ENCODE peak calls at places on chromosomes 7 and 10, in ten cellular contexts. O, S, W, T, L, P, E, D, X and Q are unnamed samples. For H3K4me1 and H3K36me3, the result is how much of the 10 kb centered on the place peaks cover.

GRCh38 chr7:77685219-77685618 is 11.0 kb upstream of the RSBN1L start:
- DNase-seq in E (no peak), X (no peak), P (no peak), L (no peak), D (peak), W (no peak), T (no peak), O (no peak), S (peak), Q (peak)

GRCh38 chr10:30028006-30028441 is 31.4 kb downstream of the JCAD start:
- DNase-seq in E (no peak), W (no peak), D (no peak), X (no peak), P (peak), T (no peak), O (peak), S (no peak), L (no peak), Q (peak)

GRCh38 chr7:1590476-1590875 is 20.6 kb upstream of the PSMG3 start:
- DNase-seq in E (no peak), P (no peak), S (no peak), L (no peak), T (no peak), D (no peak), X (no peak), O (no peak), W (no peak), Q (no peak)

GRCh38 chr10:78371118-78371517 is 337.5 kb downstream of the RPS24 start:
- DNase-seq in O (peak), T (no peak), D (no peak), L (no peak), S (no peak), P (no peak), E (no peak), W (no peak), X (no peak), Q (no peak)

GRCh38 chr10:7902413-7902812 is 84.1 kb downstream of the TAF3 start:
- DNase-seq in S (no peak), T (no peak), P (no peak), E (no peak), O (no peak), X (no peak), W (no peak), L (no peak), D (no peak), Q (no peak)

GRCh38 chr7:139739863-139740597 is 37.8 kb downstream of the HIPK2 start:
- DNase-seq in D (no peak), X (no peak), L (no peak), S (no peak), E (no peak), P (peak), T (peak), W (no peak), O (no peak), Q (no peak)

GRCh38 chr7:2614646-2615330 is 17.0 kb upstream of the TTYH3 start:
- DNase-seq in T (no peak), L (no peak), O (no peak), S (no peak), E (no peak), X (no peak), P (no peak), W (no peak), D (no peak), Q (no peak)

GRCh38 chr10:71382757-71383156 is 14.0 kb upstream of the CDH23 start:
- DNase-seq in S (no peak), L (no peak), E (no peak), W (no peak), O (no peak), X (no peak), D (no peak), T (no peak), P (no peak), Q (no peak)

GRCh38 chr7:108200326-108200725 is 70.2 kb upstream of the LAMB4 start:
- DNase-seq in P (no peak), E (no peak), W (no peak), O (no peak), T (no peak), D (no peak), S (no peak), X (no peak), L (no peak), Q (no peak)

GRCh38 chr10:78254013-78254412 is 220.3 kb downstream of the RPS24 start:
- DNase-seq in O (no peak), P (no peak), D (no peak), E (no peak), W (no peak), S (no peak), T (no peak), X (no peak), L (no peak), Q (no peak)

GRCh38 chr10:30591249-30591670 is 38.3 kb downstream of the LYZL2 start:
- DNase-seq in P (peak), X (peak), L (no peak), S (peak), W (no peak), E (peak), D (peak), O (no peak), T (no peak), Q (no peak)

GRCh38 chr7:106737202-106737562 is 76.2 kb upstream of the CCDC71L start:
- DNase-seq in X (no peak), D (no peak), S (no peak), O (no peak), P (no peak), E (no peak), L (no peak), T (no peak), W (no peak), Q (no peak)

GRCh38 chr10:124447741-124448466 is 1.9 kb downstream of the NKX1-2 start:
- DNase-seq in X (no peak), S (no peak), P (no peak), O (no peak), W (no peak), T (no peak), D (no peak), L (no peak), E (peak), Q (no peak)

GRCh38 chr7:90951229-90951628 is 313.0 kb upstream of the FZD1 start:
- DNase-seq in T (no peak), O (no peak), L (no peak), D (no peak), W (no peak), P (no peak), S (no peak), E (no peak), X (no peak), Q (no peak)

GRCh38 chr7:90951986-90952648 is 312.1 kb upstream of the FZD1 start:
- DNase-seq in T (no peak), L (no peak), X (no peak), D (no peak), S (no peak), P (no peak), W (no peak), O (no peak), E (no peak), Q (no peak)

GRCh38 chr7:90948085-90948484 is 316.1 kb upstream of the FZD1 start:
- DNase-seq in L (no peak), P (no peak), S (no peak), D (no peak), E (no peak), O (no peak), X (no peak), W (no peak), T (no peak), Q (no peak)

GRCh38 chr7:90955641-90956207 is 308.5 kb upstream of the FZD1 start:
- DNase-seq in S (no peak), D (no peak), P (no peak), O (no peak), L (no peak), T (no peak), X (no peak), W (no peak), E (no peak), Q (no peak)

DNA sequence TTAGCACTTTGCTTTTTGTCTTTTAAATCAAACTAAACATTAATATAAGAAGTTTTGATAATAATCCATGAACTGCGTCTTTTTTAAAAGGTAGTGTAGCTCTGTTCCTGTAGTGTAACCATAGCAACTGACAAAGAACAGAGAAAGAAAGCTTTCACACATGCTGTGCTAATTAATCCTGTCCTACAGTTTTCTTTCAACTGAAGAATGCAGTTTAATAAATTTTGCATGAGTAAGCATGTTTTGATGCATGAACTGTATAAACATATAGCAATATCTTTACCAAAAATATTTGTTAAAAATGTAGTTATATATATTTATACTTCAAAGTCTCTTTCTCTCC is 311.6 kb upstream of the FZD1 start:
- DNase-seq in X (no peak), W (no peak), D (no peak), L (no peak), O (no peak), T (no peak), P (no peak), E (no peak), S (no peak), Q (no peak)
- H3K27ac ChIP-seq in X (no peak), W (no peak), D (no peak), L (no peak), O (no peak), T (no peak), P (no peak), E (peak), S (no peak), Q (no peak)

DNA sequence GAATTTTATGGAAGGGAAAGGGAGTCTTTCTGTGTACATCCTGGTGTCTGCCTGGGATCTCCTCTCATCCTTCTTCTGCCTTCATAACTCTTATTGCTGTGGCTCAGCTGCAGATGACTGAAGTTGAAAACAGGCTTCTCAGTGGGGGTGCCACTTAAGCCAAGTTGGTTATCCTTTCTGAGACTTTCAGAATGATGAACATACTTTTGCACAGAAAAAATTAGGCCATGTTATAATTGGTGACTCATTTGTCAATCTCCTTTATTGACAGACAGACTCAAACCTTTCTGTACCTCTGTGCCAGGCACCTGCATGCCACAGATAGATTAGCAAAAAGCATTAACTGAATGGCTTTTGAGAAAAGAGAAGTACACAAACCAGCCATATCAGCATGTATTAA is 430.3 kb downstream of the SORCS1 start:
- DNase-seq in L (no peak), O (no peak), P (no peak), S (no peak), W (no peak), D (no peak), E (no peak), T (no peak), X (no peak), Q (no peak)
- H3K4me1 ChIP-seq in L (under half), O (under half), P (under half), S (under half), W (under half), D (under half), E (under half), T (under half), X (under half), Q (under half)

DNA sequence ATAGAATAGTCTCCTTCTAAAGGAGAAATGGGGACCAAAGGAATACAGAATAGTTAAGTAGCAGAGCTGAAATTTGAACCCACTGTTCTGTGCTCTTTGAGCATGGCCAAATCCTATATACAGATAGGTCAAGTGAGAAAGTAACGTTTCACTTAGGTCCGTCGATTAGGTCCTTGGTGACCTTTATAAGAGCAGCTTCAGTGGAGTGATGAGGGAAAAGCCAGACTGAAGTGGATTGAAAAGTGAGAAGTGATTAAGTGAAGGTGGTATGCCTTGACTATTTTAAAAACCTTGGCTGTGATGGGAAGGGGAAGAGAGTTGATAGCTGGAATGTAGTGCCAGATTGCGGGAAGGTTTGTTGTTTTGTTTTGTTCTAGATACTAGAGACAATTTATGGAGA is 10.6 kb upstream of the LSMEM1 start:
- DNase-seq in W (no peak), L (no peak), S (no peak), D (no peak), T (no peak), O (no peak), P (no peak), E (no peak), X (no peak), Q (no peak)
- H3K36me3 ChIP-seq in W (under half), L (half or more), S (under half), D (under half), T (half or more), O (under half), P (half or more), E (half or more), X (half or more), Q (under half)

GRCh38 chr10:103986360-103986759 is 19.4 kb downstream of the SLK start:
- DNase-seq in L (no peak), S (no peak), X (no peak), W (no peak), T (no peak), O (no peak), D (no peak), P (no peak), E (no peak), Q (no peak)

GRCh38 chr10:103985726-103986125 is 18.8 kb downstream of the SLK start:
- DNase-seq in L (no peak), D (no peak), W (no peak), S (no peak), O (no peak), X (no peak), T (no peak), E (no peak), P (no peak), Q (no peak)

GRCh38 chr10:103982639-103983038 is 15.7 kb downstream of the SLK start:
- DNase-seq in X (no peak), T (no peak), W (no peak), O (no peak), E (peak), D (no peak), P (peak), L (no peak), S (peak), Q (no peak)

GRCh38 chr10:103980246-103980906 is 13.4 kb downstream of the SLK start:
- DNase-seq in L (no peak), X (no peak), S (no peak), D (no peak), W (no peak), E (no peak), O (no peak), P (no peak), T (no peak), Q (no peak)

DNA sequence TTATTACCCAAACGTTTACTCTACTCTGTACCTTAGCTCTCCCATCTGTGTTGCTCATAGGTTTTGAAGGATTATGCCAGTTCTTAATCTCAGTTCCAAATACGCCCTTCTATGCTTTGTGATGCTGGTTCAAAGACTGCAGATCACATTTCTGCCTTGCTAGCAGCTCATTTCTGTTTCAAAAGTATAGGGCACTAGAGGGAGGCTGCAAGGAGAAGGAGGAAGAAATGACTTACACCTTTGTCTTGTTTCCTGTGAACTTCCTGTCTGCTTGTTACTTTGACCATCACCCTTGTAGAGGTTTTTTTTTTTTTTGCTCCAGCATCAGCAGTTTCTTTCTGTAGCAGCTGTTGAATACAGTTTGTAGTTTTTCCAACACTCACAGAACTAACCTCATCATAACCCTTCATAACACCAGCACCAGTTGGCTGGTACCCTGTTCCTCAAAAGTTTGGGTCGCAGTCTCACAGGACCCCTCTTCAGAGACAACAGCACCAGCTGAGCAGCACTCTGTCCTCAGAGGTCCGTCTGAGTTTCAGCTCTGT is 16.5 kb downstream of the SLK start:
- DNase-seq in O (no peak), L (no peak), X (no peak), T (no peak), S (no peak), E (no peak), W (no peak), D (no peak), P (no peak), Q (no peak)
- H3K27ac ChIP-seq in O (no peak), L (no peak), X (peak), T (no peak), S (peak), E (peak), W (no peak), D (no peak), P (peak), Q (peak)

GRCh38 chr7:102286237-102287081 is at the start of gene SH2B2:
- DNase-seq in E (peak), D (peak), P (peak), O (peak), W (no peak), X (peak), L (no peak), T (peak), S (peak), Q (peak)
- H3K4me1 ChIP-seq in E (under half), D (under half), P (under half), O (under half), W (under half), X (under half), L (under half), T (under half), S (under half), Q (under half)

DNA sequence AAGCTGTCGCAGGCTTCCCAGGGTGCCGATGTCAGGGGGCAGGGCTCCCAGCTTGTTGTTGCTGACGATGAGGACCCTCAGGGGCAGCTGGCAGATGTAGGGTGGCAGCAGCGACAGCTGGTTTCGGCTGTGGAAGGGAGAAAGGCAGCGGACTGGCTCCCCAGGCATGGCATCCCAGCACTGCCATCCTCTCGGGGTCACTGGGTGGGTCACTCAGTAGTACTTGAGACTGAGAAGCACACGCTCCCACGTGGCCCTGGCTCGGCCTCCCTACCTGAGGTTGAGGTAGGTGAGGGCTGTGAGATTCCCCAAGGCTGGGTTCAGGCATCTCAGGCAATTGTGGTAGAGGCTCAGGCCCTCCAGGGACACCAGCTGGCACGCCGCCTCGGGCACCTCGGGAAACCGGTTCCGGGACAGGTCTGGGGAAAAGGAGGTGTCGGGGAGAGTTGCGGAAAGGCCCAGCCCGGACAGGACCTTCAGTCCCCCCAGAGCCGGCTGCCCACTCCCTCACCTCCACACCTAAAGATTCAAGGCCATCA is 3.8 kb downstream of the LRCH4 start:
- DNase-seq in L (no peak), W (no peak), D (no peak), O (no peak), E (no peak), S (no peak), X (no peak), T (no peak), P (no peak), Q (peak)
- H3K36me3 ChIP-seq in L (under half), W (under half), D (under half), O (under half), E (under half), S (under half), X (under half), T (half or more), P (half or more), Q (under half)

GRCh38 chr7:50141854-50142253 is 48.8 kb upstream of the ZPBP start:
- DNase-seq in O (no peak), W (no peak), D (no peak), E (no peak), T (no peak), L (no peak), P (no peak), S (no peak), X (no peak), Q (no peak)
- H3K27ac ChIP-seq in O (no peak), W (no peak), D (no peak), E (no peak), T (no peak), L (no peak), P (no peak), S (no peak), X (no peak), Q (no peak)

DNA sequence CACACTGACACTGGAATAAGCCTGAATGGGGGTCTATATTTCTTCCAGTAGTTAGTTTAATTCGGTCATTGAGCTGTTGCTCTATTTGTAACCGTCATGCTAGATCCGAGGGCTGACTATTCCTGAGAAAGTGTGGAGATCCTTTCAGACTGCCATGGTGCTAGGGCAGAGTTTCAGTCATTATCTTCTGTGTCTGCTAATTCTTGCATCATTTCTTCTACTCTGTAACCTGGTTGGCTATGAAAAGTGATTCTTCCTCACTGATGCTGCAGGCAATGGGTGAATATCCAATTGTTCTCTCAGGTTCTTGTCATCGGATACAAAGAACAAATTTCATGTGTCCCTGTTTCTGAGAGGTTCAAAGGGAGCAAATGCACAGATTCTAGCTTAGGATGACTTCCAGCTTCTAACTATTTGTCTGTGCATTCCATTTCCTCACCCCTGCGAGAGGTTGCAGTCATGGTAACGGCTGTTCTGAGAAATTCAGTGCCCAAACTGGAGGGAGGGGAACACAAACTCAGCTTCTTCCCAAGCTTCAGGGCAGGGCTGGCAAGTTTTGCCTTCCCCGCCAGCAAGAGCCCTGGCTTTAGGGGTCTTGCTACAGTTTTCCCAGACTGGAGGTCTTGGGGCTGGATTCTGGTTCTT is 11.0 kb downstream of the FAS start:
- DNase-seq in D (no peak), S (no peak), O (peak), T (no peak), W (no peak), X (no peak), P (no peak), L (no peak), E (no peak), Q (no peak)
- H3K4me1 ChIP-seq in D (under half), S (under half), O (under half), T (under half), W (under half), X (half or more), P (under half), L (under half), E (under half), Q (under half)